ENCODE peak calls at places on chromosomes 5 and 9, in six cellular contexts. One of them, this sample, is unnamed. For H3K27me3, the result is how much of the 10 kb centered on the place peaks cover.

GRCh38 chr5:68409259-68409658 is 193.7 kb downstream of the PIK3R1 start:
- DNase-seq in Panc1: no peak
- DNase-seq in endothelial cell of umbilical vein: no peak
- DNase-seq in H9: no peak
- DNase-seq in cardiac muscle cell: no peak
- DNase-seq in GM23338: no peak
- DNase-seq in this sample: no peak

GRCh38 chr5:150441813-150442698 is 7.5 kb downstream of the RPS14 start:
- DNase-seq in GM23338: peak
- DNase-seq in cardiac muscle cell: no peak
- DNase-seq in Panc1: no peak
- DNase-seq in H9: peak
- DNase-seq in endothelial cell of umbilical vein: peak
- DNase-seq in this sample: no peak

GRCh38 chr5:176609724-176610429 is at the start of gene GPRIN1:
- DNase-seq in H9: peak
- DNase-seq in Panc1: no peak
- DNase-seq in GM23338: peak
- DNase-seq in endothelial cell of umbilical vein: peak
- DNase-seq in cardiac muscle cell: peak
- DNase-seq in this sample: no peak

GRCh38 chr5:45417285-45417996 is 278.7 kb downstream of the HCN1 start:
- DNase-seq in H9: no peak
- DNase-seq in endothelial cell of umbilical vein: no peak
- DNase-seq in GM23338: no peak
- DNase-seq in Panc1: no peak
- DNase-seq in cardiac muscle cell: no peak
- DNase-seq in this sample: no peak

GRCh38 chr5:155878991-155879575 is 447.9 kb upstream of the SGCD start:
- DNase-seq in Panc1: no peak
- DNase-seq in endothelial cell of umbilical vein: no peak
- DNase-seq in GM23338: no peak
- DNase-seq in cardiac muscle cell: no peak
- DNase-seq in H9: no peak
- DNase-seq in this sample: no peak

GRCh38 chr5:170552486-170553122 is 48.8 kb downstream of the KCNIP1 start:
- DNase-seq in GM23338: peak
- DNase-seq in H9: peak
- DNase-seq in cardiac muscle cell: peak
- DNase-seq in Panc1: no peak
- DNase-seq in endothelial cell of umbilical vein: peak
- DNase-seq in this sample: no peak

GRCh38 chr9:118786877-118787276 is 582.4 kb downstream of the BRINP1 start:
- DNase-seq in GM23338: no peak
- DNase-seq in endothelial cell of umbilical vein: no peak
- DNase-seq in cardiac muscle cell: peak
- DNase-seq in H9: no peak
- DNase-seq in Panc1: no peak
- DNase-seq in this sample: no peak

GRCh38 chr9:79013715-79014610 is 557.8 kb upstream of the TLE4 start:
- DNase-seq in cardiac muscle cell: no peak
- DNase-seq in H9: no peak
- DNase-seq in GM23338: no peak
- DNase-seq in endothelial cell of umbilical vein: peak
- DNase-seq in Panc1: no peak
- DNase-seq in this sample: no peak

GRCh38 chr5:133287500-133287899 is 235.7 kb downstream of the HSPA4 start:
- DNase-seq in GM23338: peak
- DNase-seq in endothelial cell of umbilical vein: peak
- DNase-seq in Panc1: peak
- DNase-seq in H9: peak
- DNase-seq in cardiac muscle cell: peak
- DNase-seq in this sample: no peak

GRCh38 chr5:176547811-176548210 is 1.3 kb upstream of the CDHR2 start:
- DNase-seq in H9: no peak
- DNase-seq in Panc1: no peak
- DNase-seq in GM23338: no peak
- DNase-seq in cardiac muscle cell: no peak
- DNase-seq in endothelial cell of umbilical vein: no peak
- DNase-seq in this sample: no peak

GRCh38 chr5:143352691-143353090 is 50.8 kb downstream of the NR3C1 start:
- DNase-seq in endothelial cell of umbilical vein: no peak
- DNase-seq in H9: no peak
- DNase-seq in Panc1: no peak
- DNase-seq in GM23338: no peak
- DNase-seq in cardiac muscle cell: no peak
- DNase-seq in this sample: no peak

GRCh38 chr9:127224883-127225739 is 39.5 kb upstream of the GARNL3 start:
- DNase-seq in Panc1: no peak
- DNase-seq in endothelial cell of umbilical vein: peak
- DNase-seq in cardiac muscle cell: peak
- DNase-seq in GM23338: peak
- DNase-seq in H9: peak
- DNase-seq in this sample: peak

GRCh38 chr9:127223810-127224177 is 40.8 kb upstream of the GARNL3 start:
- DNase-seq in Panc1: no peak
- DNase-seq in endothelial cell of umbilical vein: no peak
- DNase-seq in GM23338: no peak
- DNase-seq in H9: no peak
- DNase-seq in cardiac muscle cell: peak
- DNase-seq in this sample: peak

GRCh38 chr9:127225747-127226646 is 38.6 kb upstream of the GARNL3 start:
- DNase-seq in GM23338: peak
- DNase-seq in H9: no peak
- DNase-seq in Panc1: no peak
- DNase-seq in cardiac muscle cell: peak
- DNase-seq in endothelial cell of umbilical vein: no peak
- DNase-seq in this sample: no peak

GRCh38 chr9:127223266-127223665 is 41.3 kb upstream of the GARNL3 start:
- DNase-seq in Panc1: no peak
- DNase-seq in GM23338: no peak
- DNase-seq in endothelial cell of umbilical vein: no peak
- DNase-seq in cardiac muscle cell: no peak
- DNase-seq in H9: no peak
- DNase-seq in this sample: peak

GRCh38 chr9:127224178-127224882 is 40.2 kb upstream of the GARNL3 start:
- DNase-seq in GM23338: peak
- DNase-seq in endothelial cell of umbilical vein: peak
- DNase-seq in H9: peak
- DNase-seq in cardiac muscle cell: peak
- DNase-seq in Panc1: no peak
- DNase-seq in this sample: peak
- TF ChIP-seq CTCF in GM23338: no peak
- TF ChIP-seq CTCF in endothelial cell of umbilical vein: no peak
- TF ChIP-seq CTCF in H9: peak
- TF ChIP-seq CTCF in cardiac muscle cell: peak
- TF ChIP-seq CTCF in Panc1: peak
- TF ChIP-seq CTCF in this sample: peak

GRCh38 chr5:126309860-126310259 is 113.3 kb upstream of the GRAMD2B start:
- DNase-seq in GM23338: no peak
- DNase-seq in cardiac muscle cell: no peak
- DNase-seq in H9: no peak
- DNase-seq in endothelial cell of umbilical vein: no peak
- DNase-seq in Panc1: no peak
- DNase-seq in this sample: no peak
- H3K27me3 ChIP-seq in GM23338: under half
- H3K27me3 ChIP-seq in cardiac muscle cell: under half
- H3K27me3 ChIP-seq in H9: under half
- H3K27me3 ChIP-seq in endothelial cell of umbilical vein: under half
- H3K27me3 ChIP-seq in Panc1: under half
- H3K27me3 ChIP-seq in this sample: under half

DNA sequence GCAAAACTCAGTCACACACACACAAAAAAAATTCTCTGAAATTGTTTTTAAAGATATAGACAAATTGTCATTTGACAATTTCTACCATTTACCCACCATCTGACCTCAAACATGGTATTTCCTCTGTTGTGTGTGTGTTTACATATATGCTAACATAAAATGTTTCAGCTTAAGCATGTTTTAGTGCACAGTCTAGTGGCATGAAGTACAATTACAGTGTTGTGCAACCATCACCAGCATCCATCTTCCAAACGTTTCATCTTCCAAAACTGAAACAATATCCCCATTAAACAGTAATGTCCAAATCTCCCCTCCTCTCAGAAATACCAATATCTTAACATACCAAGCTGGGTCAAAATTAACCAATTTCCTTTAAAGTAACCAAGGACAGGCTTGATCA is 65.2 kb downstream of the MYO10 start:
- DNase-seq in GM23338: no peak
- DNase-seq in H9: no peak
- DNase-seq in Panc1: no peak
- DNase-seq in cardiac muscle cell: no peak
- DNase-seq in endothelial cell of umbilical vein: no peak
- DNase-seq in this sample: no peak
- TF ChIP-seq CTCF in GM23338: no peak
- TF ChIP-seq CTCF in H9: no peak
- TF ChIP-seq CTCF in Panc1: no peak
- TF ChIP-seq CTCF in cardiac muscle cell: no peak
- TF ChIP-seq CTCF in endothelial cell of umbilical vein: no peak
- TF ChIP-seq CTCF in this sample: no peak

GRCh38 chr5:107778651-107779050 is 107.9 kb upstream of the EFNA5 start:
- DNase-seq in Panc1: no peak
- DNase-seq in H9: no peak
- DNase-seq in endothelial cell of umbilical vein: no peak
- DNase-seq in GM23338: no peak
- DNase-seq in cardiac muscle cell: no peak
- DNase-seq in this sample: no peak
- H3K27me3 ChIP-seq in Panc1: under half
- H3K27me3 ChIP-seq in H9: under half
- H3K27me3 ChIP-seq in endothelial cell of umbilical vein: under half
- H3K27me3 ChIP-seq in GM23338: under half
- H3K27me3 ChIP-seq in cardiac muscle cell: under half
- H3K27me3 ChIP-seq in this sample: under half

GRCh38 chr9:21155501-21155900 is 11.0 kb downstream of the IFNA21 start:
- DNase-seq in cardiac muscle cell: no peak
- DNase-seq in GM23338: no peak
- DNase-seq in Panc1: no peak
- DNase-seq in endothelial cell of umbilical vein: no peak
- DNase-seq in H9: no peak
- DNase-seq in this sample: no peak

GRCh38 chr9:21153688-21154608 is 12.3 kb upstream of the IFNW1 start:
- DNase-seq in GM23338: peak
- DNase-seq in Panc1: peak
- DNase-seq in endothelial cell of umbilical vein: peak
- DNase-seq in cardiac muscle cell: peak
- DNase-seq in H9: peak
- DNase-seq in this sample: no peak
- TF ChIP-seq CTCF in GM23338: peak
- TF ChIP-seq CTCF in Panc1: peak
- TF ChIP-seq CTCF in endothelial cell of umbilical vein: peak
- TF ChIP-seq CTCF in cardiac muscle cell: peak
- TF ChIP-seq CTCF in H9: peak
- TF ChIP-seq CTCF in this sample: no peak

GRCh38 chr9:135574331-135574730 is 12.8 kb downstream of the PAEP start:
- DNase-seq in Panc1: no peak
- DNase-seq in H9: no peak
- DNase-seq in cardiac muscle cell: no peak
- DNase-seq in endothelial cell of umbilical vein: no peak
- DNase-seq in GM23338: no peak
- DNase-seq in this sample: no peak

GRCh38 chr9:135573124-135573523 is 11.6 kb downstream of the PAEP start:
- DNase-seq in cardiac muscle cell: no peak
- DNase-seq in GM23338: no peak
- DNase-seq in H9: no peak
- DNase-seq in endothelial cell of umbilical vein: no peak
- DNase-seq in Panc1: no peak
- DNase-seq in this sample: no peak

GRCh38 chr9:135570456-135570855 is 8.9 kb downstream of the PAEP start:
- DNase-seq in cardiac muscle cell: no peak
- DNase-seq in GM23338: no peak
- DNase-seq in Panc1: no peak
- DNase-seq in endothelial cell of umbilical vein: no peak
- DNase-seq in H9: no peak
- DNase-seq in this sample: no peak

GRCh38 chr9:135574943-135575342 is 13.4 kb downstream of the PAEP start:
- DNase-seq in Panc1: no peak
- DNase-seq in GM23338: no peak
- DNase-seq in H9: no peak
- DNase-seq in cardiac muscle cell: no peak
- DNase-seq in endothelial cell of umbilical vein: no peak
- DNase-seq in this sample: no peak

DNA sequence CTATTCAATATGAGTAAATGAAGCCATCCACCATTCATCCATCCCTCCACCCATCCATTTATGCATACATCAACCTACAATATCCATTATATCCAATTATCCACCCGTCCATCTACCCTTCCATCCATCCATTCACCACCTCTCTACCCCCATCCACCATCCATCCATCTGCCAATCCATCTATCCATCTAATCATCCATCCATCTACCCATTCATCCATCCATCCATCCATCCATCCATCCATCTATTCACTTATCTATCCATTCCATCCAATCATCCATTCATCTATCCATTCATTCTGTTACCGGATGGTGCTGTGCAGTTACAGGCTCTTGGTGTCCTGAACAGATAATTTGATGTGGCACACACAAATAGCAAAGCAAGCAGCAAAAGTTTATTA is 10.7 kb downstream of the PAEP start:
- DNase-seq in H9: no peak
- DNase-seq in cardiac muscle cell: no peak
- DNase-seq in GM23338: no peak
- DNase-seq in endothelial cell of umbilical vein: no peak
- DNase-seq in Panc1: no peak
- DNase-seq in this sample: no peak
- H3K27me3 ChIP-seq in H9: under half
- H3K27me3 ChIP-seq in cardiac muscle cell: under half
- H3K27me3 ChIP-seq in GM23338: under half
- H3K27me3 ChIP-seq in endothelial cell of umbilical vein: under half
- H3K27me3 ChIP-seq in Panc1: under half
- H3K27me3 ChIP-seq in this sample: under half

GRCh38 chr9:129069128-129069824 is 11.6 kb upstream of the DOLPP1 start:
- DNase-seq in Panc1: no peak
- DNase-seq in H9: no peak
- DNase-seq in GM23338: no peak
- DNase-seq in cardiac muscle cell: peak
- DNase-seq in endothelial cell of umbilical vein: no peak
- DNase-seq in this sample: peak
- TF ChIP-seq CTCF in Panc1: no peak
- TF ChIP-seq CTCF in H9: no peak
- TF ChIP-seq CTCF in GM23338: no peak
- TF ChIP-seq CTCF in cardiac muscle cell: no peak
- TF ChIP-seq CTCF in endothelial cell of umbilical vein: no peak
- TF ChIP-seq CTCF in this sample: no peak

GRCh38 chr5:1374680-1375055 is 29.8 kb upstream of the CLPTM1L start:
- DNase-seq in H9: no peak
- DNase-seq in cardiac muscle cell: no peak
- DNase-seq in Panc1: no peak
- DNase-seq in GM23338: no peak
- DNase-seq in endothelial cell of umbilical vein: no peak
- DNase-seq in this sample: no peak

GRCh38 chr5:1371191-1371590 is 26.3 kb upstream of the CLPTM1L start:
- DNase-seq in endothelial cell of umbilical vein: no peak
- DNase-seq in GM23338: no peak
- DNase-seq in cardiac muscle cell: no peak
- DNase-seq in Panc1: no peak
- DNase-seq in H9: no peak
- DNase-seq in this sample: no peak

GRCh38 chr5:1374030-1374679 is 29.3 kb upstream of the CLPTM1L start:
- DNase-seq in cardiac muscle cell: no peak
- DNase-seq in H9: no peak
- DNase-seq in Panc1: no peak
- DNase-seq in GM23338: no peak
- DNase-seq in endothelial cell of umbilical vein: no peak
- DNase-seq in this sample: no peak

GRCh38 chr5:1368756-1369155 is 23.9 kb upstream of the CLPTM1L start:
- DNase-seq in endothelial cell of umbilical vein: no peak
- DNase-seq in cardiac muscle cell: no peak
- DNase-seq in Panc1: no peak
- DNase-seq in GM23338: no peak
- DNase-seq in H9: no peak
- DNase-seq in this sample: no peak

GRCh38 chr5:1371602-1372342 is 26.9 kb upstream of the CLPTM1L start:
- DNase-seq in GM23338: no peak
- DNase-seq in H9: no peak
- DNase-seq in endothelial cell of umbilical vein: no peak
- DNase-seq in Panc1: no peak
- DNase-seq in cardiac muscle cell: no peak
- DNase-seq in this sample: no peak
- H3K27me3 ChIP-seq in GM23338: under half
- H3K27me3 ChIP-seq in H9: under half
- H3K27me3 ChIP-seq in endothelial cell of umbilical vein: under half
- H3K27me3 ChIP-seq in Panc1: under half
- H3K27me3 ChIP-seq in cardiac muscle cell: under half
- H3K27me3 ChIP-seq in this sample: under half